ENCODE peak calls at places on chromosomes 5 and 9, in five cellular contexts. H, J, R, S and M are unnamed samples.

GRCh38 chr5:15704397-15704947 is 204.5 kb downstream of the FBXL7 start:
- DNase-seq in H (no peak), J (no peak), R (no peak), S (no peak), M (no peak)

GRCh38 chr9:92947268-92948031 is at the start of gene FGD3:
- DNase-seq in H (no peak), J (no peak), R (no peak), S (no peak), M (no peak)

GRCh38 chr5:179806250-179807045 is at the start of gene MGAT4B:
- DNase-seq in H (no peak), J (peak), R (peak), S (peak), M (peak)

GRCh38 chr5:172868436-172868923 is 34.4 kb downstream of the ERGIC1 start:
- DNase-seq in H (no peak), J (no peak), R (no peak), S (no peak), M (no peak)

GRCh38 chr5:140806834-140807775 is at the start of gene PCDHA4:
- DNase-seq in H (no peak), J (no peak), R (no peak), S (no peak), M (no peak)

GRCh38 chr5:62616615-62617277 is 38.1 kb downstream of the LRRC70 start:
- DNase-seq in H (no peak), J (no peak), R (no peak), S (no peak), M (no peak)

GRCh38 chr9:94150890-94151660 is 66.8 kb downstream of the PTPDC1 start:
- DNase-seq in H (peak), J (no peak), R (no peak), S (no peak), M (no peak)

GRCh38 chr5:145825751-145826180 is 9.4 kb downstream of the PRELID2 start:
- DNase-seq in H (peak), J (no peak), R (no peak), S (no peak), M (no peak)

GRCh38 chr5:163612358-163613149 is 107.1 kb downstream of the MAT2B start:
- DNase-seq in H (peak), J (no peak), R (no peak), S (no peak), M (no peak)

GRCh38 chr5:109703827-109704226 is 14.1 kb downstream of the MAN2A1 start:
- DNase-seq in H (no peak), J (no peak), R (no peak), S (no peak), M (no peak)

GRCh38 chr5:15746833-15747232 is 246.9 kb downstream of the FBXL7 start:
- DNase-seq in H (no peak), J (no peak), R (no peak), S (no peak), M (no peak)

GRCh38 chr9:257957-258356 is 43.3 kb downstream of the DOCK8 start:
- DNase-seq in H (no peak), J (no peak), R (no peak), S (no peak), M (no peak)

GRCh38 chr5:102794047-102794446 is 38.9 kb downstream of the PAM start:
- DNase-seq in H (no peak), J (no peak), R (no peak), S (no peak), M (no peak)

GRCh38 chr5:1324719-1325190 is 20.1 kb downstream of the CLPTM1L start:
- DNase-seq in H (no peak), J (no peak), R (peak), S (no peak), M (no peak)

GRCh38 chr9:73118898-73119554 is 32.6 kb upstream of the ANXA1 start:
- DNase-seq in H (no peak), J (no peak), R (no peak), S (no peak), M (no peak)

GRCh38 chr9:16575878-16576245 is 294.6 kb downstream of the BNC2 start:
- DNase-seq in H (no peak), J (no peak), R (no peak), S (no peak), M (no peak)

GRCh38 chr9:16030513-16031185 is 477.8 kb downstream of the CCDC171 start:
- DNase-seq in H (no peak), J (no peak), R (no peak), S (no peak), M (no peak)

GRCh38 chr5:176658007-176658599 is 10.8 kb downstream of the TSPAN17 start:
- DNase-seq in H (no peak), J (peak), R (peak), S (peak), M (peak)

GRCh38 chr5:124922255-124922975 is 176.0 kb upstream of the ZNF608 start:
- DNase-seq in H (no peak), J (no peak), R (no peak), S (no peak), M (no peak)

GRCh38 chr9:91837982-91838731 is 111.9 kb downstream of the ROR2 start:
- DNase-seq in H (no peak), J (peak), R (peak), S (peak), M (no peak)

GRCh38 chr9:119284587-119285337 is 84.5 kb downstream of the BRINP1 start:
- DNase-seq in H (no peak), J (no peak), R (no peak), S (peak), M (no peak)

GRCh38 chr5:41925555-41925946 is 470 bp downstream of the FBXO4 start:
- DNase-seq in H (no peak), J (peak), R (no peak), S (peak), M (peak)

GRCh38 chr9:15220658-15221310 is 86.2 kb downstream of the TTC39B start:
- DNase-seq in H (no peak), J (no peak), R (no peak), S (no peak), M (no peak)

GRCh38 chr5:177089825-177090641 is 3.3 kb downstream of the FGFR4 start:
- DNase-seq in H (no peak), J (no peak), R (no peak), S (no peak), M (no peak)

GRCh38 chr5:139903450-139903804 is 107.8 kb downstream of the PSD2 start:
- DNase-seq in H (no peak), J (no peak), R (peak), S (no peak), M (no peak)

GRCh38 chr9:33180526-33181184 is 13.5 kb upstream of the B4GALT1 start:
- DNase-seq in H (no peak), J (no peak), R (no peak), S (no peak), M (no peak)

GRCh38 chr5:120806132-120806531 is 342.0 kb downstream of the PRR16 start:
- DNase-seq in H (no peak), J (no peak), R (no peak), S (no peak), M (no peak)

GRCh38 chr5:64767959-64768357 is 533 bp downstream of the SREK1IP1 start:
- DNase-seq in H (no peak), J (no peak), R (peak), S (peak), M (no peak)

GRCh38 chr5:40233268-40233667 is 446.4 kb upstream of the PTGER4 start:
- DNase-seq in H (no peak), J (no peak), R (no peak), S (no peak), M (no peak)

GRCh38 chr5:76811214-76811613 is 7.6 kb upstream of the F2RL1 start:
- DNase-seq in H (no peak), J (no peak), R (no peak), S (no peak), M (peak)

GRCh38 chr9:6845881-6846280 is 88.1 kb downstream of the KDM4C start:
- DNase-seq in H (no peak), J (no peak), R (no peak), S (no peak), M (no peak)

GRCh38 chr5:80926979-80927656 is 33.0 kb upstream of the RASGRF2 start:
- DNase-seq in H (peak), J (no peak), R (no peak), S (no peak), M (no peak)
- TF ChIP-seq CTCF in H (no peak), J (no peak), R (no peak), S (no peak), M (no peak)

DNA sequence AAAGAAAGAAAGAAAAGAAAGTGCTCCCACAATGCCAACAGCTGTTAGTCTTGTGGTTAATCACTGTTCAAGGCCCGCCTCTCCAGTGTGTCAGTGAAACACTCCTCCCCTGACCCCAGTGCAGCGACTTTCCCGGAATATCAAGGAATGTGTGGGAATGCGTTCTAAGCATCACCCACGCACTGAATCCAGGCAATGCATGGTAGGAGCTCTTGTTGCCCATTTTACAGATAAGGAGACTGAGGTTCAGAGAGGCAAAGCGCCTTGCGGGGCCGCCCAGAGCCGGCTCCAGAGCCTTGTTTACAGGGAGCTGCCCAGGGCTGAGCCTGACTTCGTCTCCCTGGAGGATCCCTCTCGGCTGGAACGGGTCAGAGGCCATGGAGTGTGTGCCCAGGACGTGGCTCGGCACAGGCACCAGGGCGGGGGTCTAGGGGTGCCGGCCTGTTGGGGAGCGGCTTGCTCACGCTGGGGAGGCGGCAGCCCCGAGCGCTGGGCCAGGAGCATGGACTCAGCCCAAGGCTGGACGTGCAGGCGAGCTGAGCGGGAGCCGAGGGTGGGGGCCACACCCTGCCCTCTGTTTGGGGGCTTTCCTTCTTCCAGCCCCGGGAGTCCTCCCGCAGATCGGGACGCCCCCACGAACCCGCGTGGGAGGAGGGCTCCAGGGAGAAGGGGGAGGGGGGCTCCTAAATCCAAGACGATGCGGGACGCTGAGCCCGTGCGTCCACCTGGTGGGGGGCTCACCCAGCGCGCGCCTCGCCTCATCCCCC is 787 bp downstream of the ST6GALNAC6 start:
- DNase-seq in H (no peak), J (peak), R (peak), S (no peak), M (peak)
- TF ChIP-seq POLR2A in H (no peak), J (no peak), R (no peak), S (no peak), M (no peak)

DNA sequence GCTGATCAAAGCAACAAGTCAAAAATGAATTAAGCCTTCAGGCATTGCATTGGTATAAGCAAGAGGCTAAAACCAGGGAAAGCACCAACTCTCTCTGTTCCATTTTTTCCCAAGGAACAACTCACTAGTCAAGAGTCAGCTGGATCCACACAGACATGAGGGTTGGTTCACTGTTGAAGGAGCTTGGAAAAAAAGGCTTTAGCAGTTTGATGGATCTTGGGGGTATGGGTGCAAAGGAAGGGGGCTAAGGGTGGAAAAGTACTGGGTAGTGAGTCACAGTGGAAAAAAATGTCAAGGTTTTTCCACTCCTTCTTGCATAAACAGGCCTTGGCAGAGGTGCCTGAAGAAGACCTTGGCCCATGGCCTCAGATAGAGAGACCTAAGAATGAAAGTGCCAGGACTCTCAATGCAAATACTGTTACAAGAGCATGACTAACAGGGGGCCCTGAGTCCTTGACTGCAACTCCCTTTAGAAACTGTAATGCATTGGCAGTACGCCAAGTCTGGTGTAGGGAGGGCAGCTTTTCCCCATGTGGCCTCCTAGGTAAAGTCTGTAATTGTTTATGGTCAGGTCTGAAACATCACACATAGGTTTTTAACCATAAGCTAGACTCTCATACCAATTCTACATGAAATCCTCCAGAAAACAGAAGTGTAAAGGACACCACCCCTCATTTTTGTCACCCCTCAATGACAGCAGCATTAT is 23.7 kb downstream of the ACTL7A start:
- DNase-seq in H (no peak), J (peak), R (no peak), S (no peak), M (no peak)
- H3K4me3 ChIP-seq in H (no peak), J (no peak), R (no peak), S (no peak), M (no peak)

DNA sequence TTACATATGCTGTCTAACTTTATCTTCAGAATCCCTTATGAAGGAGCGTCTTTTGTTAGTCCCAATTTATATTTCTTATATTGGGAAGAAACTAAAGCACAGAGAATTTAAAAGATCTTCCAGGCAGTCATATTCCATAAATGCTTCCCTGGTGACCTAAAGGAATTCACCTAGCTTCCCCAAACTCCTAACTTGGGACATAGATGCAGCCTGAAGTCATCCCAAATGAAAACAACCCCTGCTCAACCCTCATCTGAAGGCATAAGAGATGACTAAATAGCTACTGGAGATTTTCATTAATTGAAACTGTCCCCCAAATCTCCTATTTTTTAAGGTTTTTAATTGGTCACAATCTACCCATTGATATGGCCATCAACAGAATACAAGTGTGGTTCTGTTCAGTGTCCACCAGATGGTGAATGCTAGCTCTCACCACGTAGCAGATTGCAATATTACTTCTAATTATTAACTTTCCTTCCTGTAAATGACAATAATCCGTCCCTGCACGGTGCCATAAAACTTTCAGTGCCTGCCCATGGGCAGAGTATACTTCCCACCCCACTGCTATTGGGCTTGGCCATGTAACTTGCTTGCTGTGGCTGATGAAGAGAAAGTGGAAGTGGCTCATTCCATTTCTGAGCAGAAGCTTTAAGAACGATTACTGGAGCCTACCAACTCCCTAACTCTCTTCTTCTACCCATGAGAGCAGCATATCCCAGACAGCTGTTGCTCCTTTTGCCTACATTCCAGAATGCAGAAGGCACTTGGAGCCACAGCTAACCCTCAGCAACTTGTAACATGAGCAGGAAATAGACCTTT is 18.7 kb downstream of the PRUNE2 start:
- DNase-seq in H (no peak), J (no peak), R (no peak), S (no peak), M (no peak)
- TF ChIP-seq CTCF in H (no peak), J (no peak), R (no peak), S (no peak), M (no peak)

GRCh38 chr9:133877967-133878366 is 114.2 kb downstream of the VAV2 start:
- DNase-seq in H (no peak), J (no peak), R (no peak), S (no peak), M (no peak)

GRCh38 chr9:133876836-133877235 is 115.3 kb downstream of the VAV2 start:
- DNase-seq in H (no peak), J (no peak), R (no peak), S (no peak), M (no peak)

GRCh38 chr9:133876144-133876543 is 116.0 kb downstream of the VAV2 start:
- DNase-seq in H (no peak), J (no peak), R (no peak), S (no peak), M (no peak)

GRCh38 chr9:133878402-133878801 is 113.7 kb downstream of the VAV2 start:
- DNase-seq in H (no peak), J (no peak), R (no peak), S (no peak), M (no peak)

GRCh38 chr9:133877327-133877726 is 114.8 kb downstream of the VAV2 start:
- DNase-seq in H (no peak), J (no peak), R (no peak), S (no peak), M (no peak)
- TF ChIP-seq POLR2A in H (no peak), J (no peak), R (no peak), S (no peak), M (no peak)

GRCh38 chr9:124765439-124765835 is 5.7 kb downstream of the NR6A1 start:
- DNase-seq in H (no peak), J (no peak), R (no peak), S (no peak), M (no peak)
- H3K4me3 ChIP-seq in H (no peak), J (no peak), R (no peak), S (no peak), M (no peak)